ENCODE peak calls at places on chromosome 19, in four cellular contexts. H, Q, O and Z are unnamed samples.

GRCh38 chr19:39372047-39372802 is 18.7 kb downstream of the PAF1 start:
- DNase-seq in H (no peak), O (no peak), Q (no peak), Z (no peak)

GRCh38 chr19:42076375-42076944 is 494 bp downstream of the ZNF574 start:
- DNase-seq in H (no peak), O (no peak), Q (no peak), Z (no peak)

GRCh38 chr19:45507864-45508680 is 793 bp downstream of the VASP start:
- DNase-seq in Q (no peak), H (no peak), O (no peak), Z (no peak)

GRCh38 chr19:22532388-22533310 is 101.5 kb upstream of the ZNF492 start:
- DNase-seq in Q (no peak), O (no peak), H (no peak), Z (no peak)

GRCh38 chr19:36152061-36152885 is at the start of gene COX7A1:
- DNase-seq in Q (no peak), H (no peak), O (no peak), Z (no peak)

GRCh38 chr19:51660975-51661600 is 14.5 kb upstream of the SIGLEC14 start:
- DNase-seq in H (peak; percentile 54), O (peak; percentile 55), Q (no peak), Z (peak; percentile 81)

GRCh38 chr19:35340431-35340830 is 7.3 kb upstream of the FFAR1 start:
- DNase-seq in O (no peak), Q (no peak), H (no peak), Z (no peak)

GRCh38 chr19:44258835-44259413 is 762 bp upstream of the ZNF233 start:
- DNase-seq in Q (no peak), O (no peak), H (no peak), Z (no peak)

GRCh38 chr19:47776568-47776967 is 1.9 kb upstream of the SELENOW start:
- DNase-seq in O (no peak), Q (no peak), H (peak; percentile 77), Z (no peak)
- TF ChIP-seq FOSL1 in O (no peak), Q (no peak), H (no peak), Z (no peak)

GRCh38 chr19:2111886-2112285 is 15.2 kb downstream of the IZUMO4 start:
- DNase-seq in H (no peak), Q (no peak), O (no peak), Z (no peak)
- TF ChIP-seq FOSL1 in H (no peak), Q (no peak), O (no peak), Z (no peak)

GRCh38 chr19:53775524-53775923 is 48.6 kb downstream of the NLRP12 start:
- DNase-seq in H (peak; percentile 61), Q (no peak), O (no peak), Z (no peak)

GRCh38 chr19:53768401-53768800 is 55.7 kb downstream of the NLRP12 start:
- DNase-seq in O (no peak), Q (no peak), H (no peak), Z (no peak)

GRCh38 chr19:53771133-53771532 is 53.0 kb downstream of the NLRP12 start:
- DNase-seq in O (no peak), H (no peak), Q (no peak), Z (no peak)

GRCh38 chr19:53774011-53774410 is 50.1 kb downstream of the NLRP12 start:
- DNase-seq in H (no peak), Q (no peak), O (no peak), Z (no peak)

GRCh38 chr19:53772943-53773342 is 51.2 kb downstream of the NLRP12 start:
- DNase-seq in Q (no peak), O (peak; percentile 61), H (peak; percentile 67), Z (peak; percentile 37)
- TF ChIP-seq FOSL1 in Q (no peak), O (no peak), H (no peak), Z (no peak)

DNA sequence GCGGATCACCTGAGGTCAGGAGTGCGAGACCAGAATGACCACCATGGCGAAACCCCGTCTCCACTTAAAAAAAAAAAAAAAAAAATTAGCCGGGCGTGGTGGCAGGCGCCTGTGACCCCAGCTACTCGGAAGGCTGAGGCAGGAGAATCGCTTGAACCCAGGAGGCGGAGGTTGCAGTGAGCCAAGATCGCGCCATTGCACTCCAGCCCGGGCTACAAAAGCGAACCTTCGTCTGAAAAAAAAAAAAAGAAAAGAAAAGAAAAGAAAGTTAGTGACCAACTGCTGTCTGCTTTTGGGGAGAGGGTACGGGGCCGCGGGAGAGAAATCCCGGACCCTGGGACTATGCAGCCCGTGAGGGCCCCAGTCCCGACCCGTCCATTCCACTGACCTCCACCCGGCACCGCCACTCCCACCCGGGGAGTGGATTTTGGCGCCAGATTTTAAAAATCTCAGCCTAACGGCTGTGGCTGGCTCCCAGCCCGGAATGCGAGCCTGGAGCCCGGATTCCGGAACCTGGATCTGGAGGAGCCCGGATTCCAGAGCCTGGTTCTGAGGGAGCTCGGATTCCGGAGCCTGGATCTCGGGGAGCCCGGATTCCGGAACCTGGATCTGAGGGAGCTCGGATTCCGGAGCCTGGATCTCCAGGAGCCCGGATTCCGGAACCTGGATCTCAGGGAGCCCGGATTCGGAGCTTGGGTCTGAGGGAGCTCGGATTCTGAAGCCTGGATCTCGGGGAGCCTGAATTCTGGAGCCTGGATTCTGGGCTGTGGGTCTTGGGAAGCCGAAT is 6.1 kb upstream of the LMNB2 start:
- DNase-seq in Q (peak; percentile 91), O (peak; percentile 97), H (peak; percentile 93), Z (no peak)
- TF ChIP-seq FOSL1 in Q (no peak), O (no peak), H (no peak), Z (no peak)

DNA sequence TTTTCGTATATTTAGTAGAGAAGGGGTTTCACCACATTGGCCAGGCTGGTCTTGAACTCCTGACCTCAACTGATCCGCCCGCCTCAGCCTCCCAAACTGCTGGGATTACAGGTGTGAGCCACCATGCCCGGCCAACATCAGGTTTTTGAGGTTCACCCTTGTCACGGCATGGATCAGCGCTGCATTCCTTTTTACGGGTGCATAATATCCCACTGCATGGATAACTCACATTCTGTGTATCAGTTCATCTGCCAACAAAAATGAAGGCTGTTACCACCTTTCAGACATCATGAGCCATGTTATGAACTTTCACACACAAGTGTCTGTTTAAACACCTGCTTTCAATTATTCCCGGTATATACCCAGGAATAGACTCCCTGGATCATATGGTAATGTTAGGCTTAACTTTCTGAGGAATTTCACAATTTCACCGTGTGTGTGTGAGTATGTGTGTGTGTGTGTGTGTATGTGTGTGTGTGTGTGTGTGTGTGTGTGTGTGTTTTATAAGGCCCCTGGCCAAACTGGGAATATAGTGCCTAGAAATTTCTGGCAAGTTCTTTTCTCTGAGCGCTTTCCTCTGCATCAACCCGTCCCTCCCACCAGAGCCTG is 52.2 kb downstream of the AP1M1 start:
- DNase-seq in H (no peak), O (no peak), Q (no peak), Z (no peak)
- TF ChIP-seq FOSL1 in H (no peak), O (no peak), Q (no peak), Z (no peak)